ENCODE peak calls at places on chromosomes 3 and 15, in seven cellular contexts. D is IMR-90, Z is H1, B is neuronal stem cell, U is mesendoderm, O is H9, C is trophoblast cell. G is an unnamed sample.

GRCh38 chr3:157128771-157129671 is 30.9 kb downstream of the CCNL1 start:
- DNase-seq in U (peak; percentile 77), D (peak; percentile 30), B (no peak), Z (no peak), O (no peak), C (peak; percentile 68), G (peak; percentile 54)

GRCh38 chr15:73968461-73968860 is 23.6 kb downstream of the STOML1 start:
- DNase-seq in Z (no peak), D (no peak), U (no peak), C (no peak), O (no peak), B (no peak), G (no peak)

GRCh38 chr15:62749445-62749844 is 293.1 kb upstream of the TPM1 start:
- DNase-seq in B (no peak), D (peak; percentile 22), O (no peak), C (no peak), U (no peak), Z (no peak), G (no peak)

GRCh38 chr3:5258526-5258925 is 71.0 kb downstream of the EDEM1 start:
- DNase-seq in B (no peak), Z (no peak), D (no peak), C (no peak), U (no peak), O (no peak), G (no peak)

GRCh38 chr3:128319741-128320141 is 146.9 kb downstream of the DNAJB8 start:
- DNase-seq in C (peak; percentile 40), U (no peak), D (no peak), B (no peak), Z (no peak), O (peak; percentile 15), G (no peak)

GRCh38 chr15:85456798-85457197 is 76.4 kb downstream of the AKAP13 start:
- DNase-seq in B (no peak), C (no peak), O (no peak), U (no peak), D (no peak), Z (no peak), G (no peak)

GRCh38 chr3:69485489-69485888 is 99.6 kb upstream of the FRMD4B start:
- DNase-seq in D (no peak), C (no peak), B (no peak), O (no peak), U (no peak), Z (no peak), G (no peak)

GRCh38 chr3:78689378-78689777 is 1078.4 kb downstream of the ROBO1 start:
- DNase-seq in C (no peak), O (no peak), D (no peak), U (no peak), Z (no peak), B (no peak), G (no peak)

DNA sequence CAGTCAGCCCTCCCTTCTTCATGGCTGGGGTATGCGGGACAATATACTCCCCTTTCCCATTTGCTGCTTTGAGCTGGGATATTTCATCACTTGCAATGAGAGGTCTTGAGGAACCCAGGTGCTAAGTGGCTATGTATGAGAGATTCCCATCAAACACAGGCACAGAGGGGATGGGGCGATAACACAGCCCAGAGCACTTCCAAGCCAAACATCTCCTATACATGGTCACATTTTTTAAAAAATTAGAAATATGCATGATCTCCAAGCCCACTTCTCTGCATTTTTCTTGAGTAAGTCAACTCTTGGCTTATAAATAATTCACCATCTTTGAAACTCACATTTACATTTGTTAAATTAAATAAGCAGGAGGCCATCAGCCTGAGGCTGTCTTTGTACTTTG is 983.6 kb upstream of the NR2F2 start:
- DNase-seq in B (no peak), Z (no peak), O (no peak), D (peak; percentile 42), U (no peak), C (no peak), G (no peak)
- H2AK5ac ChIP-seq in B (no peak overlapping the region), Z (no peak overlapping the region), O (no peak overlapping the region), D (no peak overlapping the region), U (no peak overlapping the region), C (no peak overlapping the region), G (no peak overlapping the region)

DNA sequence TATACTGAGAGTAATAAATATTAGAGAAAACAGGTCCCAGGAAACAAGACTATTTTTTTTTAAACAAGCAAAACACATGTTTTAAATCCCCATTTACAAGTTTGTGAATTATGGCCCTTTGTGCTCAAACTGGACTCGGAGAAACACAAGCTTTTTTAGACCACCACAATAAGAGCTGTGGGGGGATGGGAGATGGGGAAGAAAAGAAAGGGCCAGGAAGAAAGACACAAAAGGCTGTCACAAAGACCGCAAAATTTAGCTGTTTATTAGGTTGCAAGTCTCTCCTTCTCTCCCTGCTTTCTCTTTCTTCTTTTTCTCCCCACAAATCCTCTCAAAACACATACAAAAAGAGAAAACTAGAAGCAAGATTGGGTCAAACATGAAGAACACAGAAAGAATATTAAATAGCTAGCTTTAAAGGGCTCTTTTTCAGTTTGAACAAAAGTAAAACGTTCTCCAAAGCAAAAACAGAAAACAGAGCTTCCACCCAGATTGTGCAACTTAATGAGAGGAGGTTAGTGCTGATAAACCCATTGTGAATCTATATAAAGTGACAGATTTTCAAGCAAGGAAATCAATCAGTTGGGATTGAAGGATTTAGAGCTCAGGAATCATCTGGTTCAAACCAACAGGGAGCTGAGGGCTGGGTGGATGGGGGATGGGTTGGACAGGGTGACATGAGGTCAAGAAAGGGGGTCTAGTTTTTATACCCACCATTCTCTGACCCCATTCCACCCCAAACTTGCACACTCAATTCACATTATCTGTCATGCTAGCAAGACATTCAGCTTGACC is 87.3 kb downstream of the DHX30 start:
- DNase-seq in D (no peak), B (peak; percentile 51), C (no peak), U (no peak), Z (no peak), O (no peak), G (no peak)
- H2AK5ac ChIP-seq in D (no peak overlapping the region), B (no peak overlapping the region), C (no peak overlapping the region), U (no peak overlapping the region), Z (no peak overlapping the region), O (no peak overlapping the region), G (no peak overlapping the region)

DNA sequence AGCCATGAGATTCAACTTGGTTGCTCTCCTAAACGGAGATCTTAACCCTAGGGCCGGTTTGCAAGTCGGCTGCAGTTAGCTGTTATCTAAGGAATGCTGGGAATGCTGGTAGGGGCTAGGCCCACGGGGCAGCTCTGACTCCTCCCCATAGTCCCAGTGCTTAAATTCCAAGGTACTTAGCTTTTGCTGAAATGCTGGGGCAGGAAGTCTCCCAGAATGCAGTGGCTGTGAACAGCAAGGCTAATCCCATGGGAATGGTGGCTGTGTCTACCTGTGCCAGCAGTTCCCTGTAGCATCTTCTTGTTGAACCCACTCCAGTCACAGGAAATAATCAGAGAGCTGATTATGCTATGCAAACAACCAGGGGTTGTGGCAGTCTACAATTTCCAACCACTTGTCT is 102.5 kb upstream of the TJP1 start:
- DNase-seq in Z (peak; percentile 86), D (peak; percentile 83), U (peak; percentile 100), B (peak; percentile 62), O (peak; percentile 92), C (peak; percentile 96), G (peak; percentile 61)
- H2AK5ac ChIP-seq in Z (peak overlapping the region; percentile 11), D (peak overlapping the region; percentile 97), U (no peak overlapping the region), B (no peak overlapping the region), O (no peak overlapping the region), C (no peak overlapping the region), G (peak overlapping the region; percentile 41)

GRCh38 chr15:100738614-100739013 is 136.2 kb downstream of the ASB7 start:
- DNase-seq in U (no peak), O (no peak), D (no peak), B (no peak), Z (no peak), C (no peak), G (no peak)
- H2AK5ac ChIP-seq in U (no peak overlapping the region), O (no peak overlapping the region), D (peak overlapping the region; percentile 16), B (no peak overlapping the region), Z (no peak overlapping the region), C (no peak overlapping the region), G (no peak overlapping the region)

GRCh38 chr3:176088962-176089383 is 1108.3 kb downstream of the TBL1XR1 start:
- DNase-seq in C (no peak), B (no peak), O (no peak), D (no peak), Z (no peak), U (no peak), G (no peak)
- H2AK5ac ChIP-seq in C (no peak overlapping the region), B (no peak overlapping the region), O (no peak overlapping the region), D (no peak overlapping the region), Z (no peak overlapping the region), U (no peak overlapping the region), G (no peak overlapping the region)

DNA sequence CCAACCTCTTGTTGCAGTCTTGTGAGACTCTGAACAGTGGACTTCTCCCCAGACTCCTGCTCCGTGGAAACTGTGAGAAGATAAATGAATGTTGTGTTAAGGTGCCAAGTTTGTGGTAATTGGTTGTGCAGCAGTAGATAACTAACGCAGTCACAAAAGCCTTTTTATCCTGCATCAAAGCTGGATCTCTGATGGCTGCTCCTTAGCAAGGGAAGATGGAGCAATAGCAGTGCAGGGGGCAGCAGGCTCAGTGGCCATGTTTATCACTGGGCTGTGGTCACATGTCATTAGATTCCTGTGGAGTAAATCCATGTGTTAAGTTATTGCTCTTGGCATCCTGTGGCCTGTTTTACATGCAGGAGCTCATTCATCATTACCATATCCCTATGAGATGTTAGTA is 13.5 kb downstream of the CMTM7 start:
- DNase-seq in B (no peak), C (no peak), D (peak; percentile 44), O (no peak), U (no peak), Z (no peak), G (peak; percentile 47)
- H2AK5ac ChIP-seq in B (no peak overlapping the region), C (no peak overlapping the region), D (no peak overlapping the region), O (no peak overlapping the region), U (no peak overlapping the region), Z (no peak overlapping the region), G (no peak overlapping the region)